ENCODE peak calls at places on chromosomes 16 and 17, in seven cellular contexts. One of them, this sample, is unnamed.

GRCh38 chr17:21452377-21453143 is 76.4 kb downstream of the KCNJ12 start:
- DNase-seq in prostate gland: peak; percentile 13
- DNase-seq in ovary: peak; percentile 35
- DNase-seq in breast epithelium: peak; percentile 31
- DNase-seq in tibial nerve: peak; percentile 72
- DNase-seq in heart left ventricle: peak; percentile 61
- DNase-seq in GM12891: no peak
- DNase-seq in this sample: peak; percentile 49

GRCh38 chr16:84040823-84041391 is 1.7 kb downstream of the SLC38A8 start:
- DNase-seq in ovary: no peak
- DNase-seq in breast epithelium: peak; percentile 53
- DNase-seq in heart left ventricle: peak; percentile 9
- DNase-seq in tibial nerve: peak; percentile 23
- DNase-seq in GM12891: no peak
- DNase-seq in prostate gland: no peak
- DNase-seq in this sample: no peak

GRCh38 chr16:84806256-84806889 is 13.4 kb upstream of the CRISPLD2 start:
- DNase-seq in tibial nerve: no peak
- DNase-seq in GM12891: no peak
- DNase-seq in prostate gland: no peak
- DNase-seq in heart left ventricle: peak; percentile 75
- DNase-seq in breast epithelium: no peak
- DNase-seq in ovary: no peak
- DNase-seq in this sample: no peak

GRCh38 chr17:48814504-48814903 is 2.5 kb downstream of the TTLL6 start:
- DNase-seq in breast epithelium: no peak
- DNase-seq in heart left ventricle: peak; percentile 52
- DNase-seq in prostate gland: peak; percentile 25
- DNase-seq in ovary: peak; percentile 35
- DNase-seq in GM12891: peak; percentile 56
- DNase-seq in tibial nerve: peak; percentile 63
- DNase-seq in this sample: peak; percentile 22

GRCh38 chr16:3960049-3960809 is 79.7 kb upstream of the CREBBP start:
- DNase-seq in heart left ventricle: no peak
- DNase-seq in breast epithelium: no peak
- DNase-seq in tibial nerve: no peak
- DNase-seq in GM12891: no peak
- DNase-seq in ovary: no peak
- DNase-seq in prostate gland: no peak
- DNase-seq in this sample: no peak

GRCh38 chr17:48506246-48506645 is 24.6 kb downstream of the HOXB1 start:
- DNase-seq in breast epithelium: no peak
- DNase-seq in tibial nerve: no peak
- DNase-seq in prostate gland: no peak
- DNase-seq in ovary: no peak
- DNase-seq in heart left ventricle: no peak
- DNase-seq in GM12891: no peak
- DNase-seq in this sample: no peak

GRCh38 chr17:79000396-79001189 is 9.0 kb downstream of the CANT1 start:
- DNase-seq in heart left ventricle: no peak
- DNase-seq in tibial nerve: no peak
- DNase-seq in ovary: no peak
- DNase-seq in breast epithelium: no peak
- DNase-seq in prostate gland: no peak
- DNase-seq in GM12891: no peak
- DNase-seq in this sample: peak; percentile 10

GRCh38 chr16:70778901-70779309 is 22.1 kb downstream of the VAC14 start:
- DNase-seq in tibial nerve: peak; percentile 91
- DNase-seq in GM12891: no peak
- DNase-seq in prostate gland: peak; percentile 35
- DNase-seq in heart left ventricle: peak; percentile 32
- DNase-seq in ovary: peak; percentile 92
- DNase-seq in breast epithelium: peak; percentile 72
- DNase-seq in this sample: peak; percentile 89

GRCh38 chr16:7217797-7218196 is 114.8 kb upstream of the RBFOX1 start:
- DNase-seq in GM12891: no peak
- DNase-seq in ovary: no peak
- DNase-seq in prostate gland: no peak
- DNase-seq in tibial nerve: no peak
- DNase-seq in heart left ventricle: no peak
- DNase-seq in breast epithelium: no peak
- DNase-seq in this sample: no peak

DNA sequence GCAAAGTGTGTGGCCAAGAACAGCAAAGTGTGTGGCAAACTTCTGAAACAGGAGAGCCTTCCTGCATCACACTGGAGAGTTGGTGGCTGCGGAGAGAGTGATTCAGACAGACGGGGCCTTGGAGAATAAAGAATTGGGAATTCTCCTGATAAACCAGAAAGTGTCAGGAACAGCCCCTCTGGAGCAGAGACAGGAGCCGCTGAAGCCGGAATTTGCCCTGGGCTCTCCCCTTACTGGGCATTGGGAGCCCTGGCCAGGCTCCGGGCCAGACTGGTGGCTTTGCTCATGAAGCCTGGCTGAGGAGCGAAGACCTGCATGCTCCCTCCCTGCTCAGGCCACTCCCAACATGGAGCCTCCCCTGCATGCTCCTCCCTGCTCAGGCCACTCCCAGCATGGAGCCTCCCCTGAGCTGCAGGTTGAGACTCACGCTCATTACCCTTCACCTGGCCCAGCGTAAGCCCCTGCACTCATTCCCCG is 47.0 kb downstream of the PITPNM3 start:
- DNase-seq in breast epithelium: no peak
- DNase-seq in prostate gland: no peak
- DNase-seq in tibial nerve: no peak
- DNase-seq in ovary: peak; percentile 11
- DNase-seq in heart left ventricle: no peak
- DNase-seq in GM12891: no peak
- DNase-seq in this sample: no peak
- TF ChIP-seq POLR2A in breast epithelium: no peak
- TF ChIP-seq POLR2A in prostate gland: no peak
- TF ChIP-seq POLR2A in tibial nerve: no peak
- TF ChIP-seq POLR2A in ovary: no peak
- TF ChIP-seq POLR2A in heart left ventricle: no peak
- TF ChIP-seq POLR2A in GM12891: no peak
- TF ChIP-seq POLR2A in this sample: no peak

GRCh38 chr16:2429037-2429770 is at the start of gene CCNF:
- DNase-seq in heart left ventricle: peak; percentile 98
- DNase-seq in breast epithelium: peak; percentile 96
- DNase-seq in prostate gland: peak; percentile 97
- DNase-seq in ovary: peak; percentile 99
- DNase-seq in GM12891: peak; percentile 99
- DNase-seq in tibial nerve: peak; percentile 95
- DNase-seq in this sample: peak; percentile 96
- TF ChIP-seq POLR2A in heart left ventricle: peak; percentile 48
- TF ChIP-seq POLR2A in breast epithelium: peak; percentile 41
- TF ChIP-seq POLR2A in prostate gland: peak; percentile 56
- TF ChIP-seq POLR2A in ovary: peak; percentile 86
- TF ChIP-seq POLR2A in GM12891: no peak
- TF ChIP-seq POLR2A in tibial nerve: no peak
- TF ChIP-seq POLR2A in this sample: peak; percentile 66

DNA sequence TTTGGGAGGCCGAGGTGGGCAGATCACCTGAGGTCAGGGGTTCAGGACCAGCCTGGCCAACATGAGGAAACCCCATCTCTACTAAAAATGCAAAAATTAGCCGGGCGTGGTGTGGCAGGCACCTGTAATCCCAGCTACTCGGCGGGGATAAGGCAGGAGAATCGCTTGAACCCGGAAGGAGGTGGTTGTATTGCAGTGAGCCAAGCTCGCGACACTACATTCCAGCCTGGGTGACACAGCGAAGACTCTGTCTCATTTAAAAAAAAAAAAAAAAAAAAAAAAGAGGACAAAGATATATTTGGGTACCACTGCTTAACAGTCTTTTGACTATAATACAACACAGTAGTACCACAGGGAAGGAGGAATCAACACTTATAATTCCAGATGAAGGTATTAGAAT is 9.2 kb downstream of the CNOT1 start:
- DNase-seq in prostate gland: no peak
- DNase-seq in ovary: no peak
- DNase-seq in heart left ventricle: no peak
- DNase-seq in breast epithelium: no peak
- DNase-seq in GM12891: no peak
- DNase-seq in tibial nerve: no peak
- DNase-seq in this sample: no peak
- TF ChIP-seq POLR2A in prostate gland: no peak
- TF ChIP-seq POLR2A in ovary: no peak
- TF ChIP-seq POLR2A in heart left ventricle: no peak
- TF ChIP-seq POLR2A in breast epithelium: no peak
- TF ChIP-seq POLR2A in GM12891: no peak
- TF ChIP-seq POLR2A in tibial nerve: no peak
- TF ChIP-seq POLR2A in this sample: no peak

DNA sequence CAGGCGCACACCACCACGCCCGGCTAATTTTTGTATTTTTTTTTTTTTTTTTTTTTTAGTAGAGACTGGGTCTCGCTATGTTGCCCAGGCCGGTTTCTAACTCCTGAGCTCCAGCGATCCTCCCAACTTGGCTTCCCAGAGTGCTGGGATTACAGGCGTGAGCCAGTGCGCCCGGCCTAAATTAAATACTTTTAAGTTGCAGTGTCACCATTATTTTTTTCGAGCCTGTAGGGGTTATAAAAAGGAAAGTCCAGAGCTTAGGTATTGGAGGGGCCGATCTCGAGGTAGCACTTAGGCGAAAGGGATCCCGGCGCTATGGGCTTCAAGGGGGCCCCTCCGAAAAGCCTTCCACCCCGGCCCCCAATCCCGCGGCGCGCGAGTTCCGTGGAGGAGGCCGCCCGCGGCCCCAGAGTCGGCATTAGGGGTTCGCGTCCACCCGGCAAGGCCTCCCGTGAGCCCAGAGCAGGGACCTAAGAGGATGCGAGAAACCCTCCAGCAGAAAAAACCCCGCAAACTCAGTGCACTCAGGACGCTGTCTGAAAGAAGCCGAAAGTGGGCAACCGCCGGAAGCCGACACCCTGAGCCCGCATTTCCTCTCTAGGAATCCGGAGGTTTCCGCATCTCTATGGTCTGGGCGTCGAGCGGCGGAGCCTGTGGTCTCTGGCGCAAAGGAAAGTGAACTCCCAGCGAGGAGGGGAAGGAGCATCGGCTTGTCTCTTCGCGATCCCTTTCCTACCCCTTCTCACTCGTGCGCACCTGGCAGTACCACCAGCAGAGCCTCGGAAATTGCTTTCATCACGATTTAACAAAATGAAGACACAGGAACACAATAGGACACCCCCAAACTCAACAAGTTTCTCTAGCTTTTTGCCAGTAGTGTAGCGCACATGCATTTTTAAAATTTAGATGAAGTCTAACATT is 14.1 kb upstream of the RGS9 start:
- DNase-seq in ovary: peak; percentile 85
- DNase-seq in GM12891: peak; percentile 64
- DNase-seq in tibial nerve: peak; percentile 70
- DNase-seq in breast epithelium: peak; percentile 69
- DNase-seq in prostate gland: peak; percentile 70
- DNase-seq in heart left ventricle: peak; percentile 86
- DNase-seq in this sample: peak; percentile 87
- TF ChIP-seq POLR2A in ovary: peak; percentile 32
- TF ChIP-seq POLR2A in GM12891: peak; percentile 92
- TF ChIP-seq POLR2A in tibial nerve: no peak
- TF ChIP-seq POLR2A in breast epithelium: peak; percentile 20
- TF ChIP-seq POLR2A in prostate gland: no peak
- TF ChIP-seq POLR2A in heart left ventricle: peak; percentile 25
- TF ChIP-seq POLR2A in this sample: no peak

This sample was measured in uterus.